ENCODE peak calls at places on chromosomes 3 and 15, in ten cellular contexts. Y, C, N, B, T, S, H, Z, U and W are unnamed samples.

GRCh38 chr3:123279121-123279520 is 77.4 kb downstream of the SEC22A start:
- DNase-seq in Y (no peak), C (no peak), N (no peak), B (no peak), T (no peak), S (no peak), H (no peak), Z (no peak), U (no peak), W (peak; percentile 35)

GRCh38 chr3:17302170-17302569 is 417.4 kb downstream of the PLCL2 start:
- DNase-seq in Y (no peak), C (no peak), N (no peak), B (no peak), T (no peak), S (no peak), H (no peak), Z (no peak), U (no peak), W (no peak)

GRCh38 chr3:13160619-13161018 is 87.4 kb upstream of the IQSEC1 start:
- DNase-seq in Y (no peak), C (no peak), N (no peak), B (no peak), T (no peak), S (no peak), H (no peak), Z (no peak), U (no peak), W (no peak)

GRCh38 chr3:29156071-29156715 is 124.7 kb upstream of the RBMS3 start:
- DNase-seq in Y (no peak), C (peak; percentile 60), N (no peak), B (no peak), T (no peak), S (no peak), H (no peak), Z (peak; percentile 82), U (no peak), W (peak; percentile 71)

GRCh38 chr3:42526616-42527367 is 24.3 kb downstream of the VIPR1 start:
- DNase-seq in Y (no peak), C (peak; percentile 27), N (no peak), B (peak; percentile 71), T (no peak), S (no peak), H (no peak), Z (peak; percentile 35), U (no peak), W (peak; percentile 63)

GRCh38 chr3:16484216-16484615 is 29.3 kb downstream of the RFTN1 start:
- DNase-seq in Y (no peak), C (no peak), N (no peak), B (no peak), T (peak; percentile 96), S (peak; percentile 89), H (no peak), Z (no peak), U (no peak), W (no peak)

GRCh38 chr3:47578691-47579632 is at the start of gene CSPG5:
- DNase-seq in Y (peak; percentile 37), C (peak; percentile 73), N (no peak), B (peak; percentile 32), T (no peak), S (no peak), H (peak; percentile 28), Z (peak; percentile 85), U (peak; percentile 36), W (peak; percentile 78)

GRCh38 chr3:58492385-58492970 is 582 bp downstream of the KCTD6 start:
- DNase-seq in Y (no peak), C (no peak), N (no peak), B (peak; percentile 33), T (no peak), S (no peak), H (no peak), Z (no peak), U (no peak), W (peak; percentile 53)

GRCh38 chr3:186760141-186760813 is 23.1 kb upstream of the EIF4A2 start:
- DNase-seq in Y (no peak), C (no peak), N (no peak), B (no peak), T (no peak), S (no peak), H (no peak), Z (no peak), U (no peak), W (no peak)

GRCh38 chr3:161548301-161548700 is 51.7 kb downstream of the OTOL1 start:
- DNase-seq in Y (no peak), C (no peak), N (no peak), B (no peak), T (no peak), S (no peak), H (no peak), Z (no peak), U (no peak), W (no peak)

GRCh38 chr3:194308635-194309213 is 42.4 kb downstream of the CPN2 start:
- DNase-seq in Y (no peak), C (no peak), N (no peak), B (no peak), T (no peak), S (no peak), H (no peak), Z (no peak), U (no peak), W (peak; percentile 24)

GRCh38 chr15:39579487-39580116 is 1.3 kb upstream of the THBS1 start:
- DNase-seq in Y (peak; percentile 69), C (peak; percentile 92), N (peak; percentile 90), B (no peak), T (peak; percentile 91), S (peak; percentile 88), H (no peak), Z (peak; percentile 87), U (peak; percentile 51), W (peak; percentile 95)
- H3K4me3 ChIP-seq in Y (peak overlapping the region; percentile 65), C (peak overlapping the region; percentile 40), N (peak overlapping the region; percentile 61), B (no peak overlapping the region), T (peak overlapping the region; percentile 56), S (peak overlapping the region; percentile 45), H (no peak overlapping the region), Z (peak overlapping the region; percentile 76), U (peak overlapping the region; percentile 71), W (peak overlapping the region; percentile 84)

DNA sequence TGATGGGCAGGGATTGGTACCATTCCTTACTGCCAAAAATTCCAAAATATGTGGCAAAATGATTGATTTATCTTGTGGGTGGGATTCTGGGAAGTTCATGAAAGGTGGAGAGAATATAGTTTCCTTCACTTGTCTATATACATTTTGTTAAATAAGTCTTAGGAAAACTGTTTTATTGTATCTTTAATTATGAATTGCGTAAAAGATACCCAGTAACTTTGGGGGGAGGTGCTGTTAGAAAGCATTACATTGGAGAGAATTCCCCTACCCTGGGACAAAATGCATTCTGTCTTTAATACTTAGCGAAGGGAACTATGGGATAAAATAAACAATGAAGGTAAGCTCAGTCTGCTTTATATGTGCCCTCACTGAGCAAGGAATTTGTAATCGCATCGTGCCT is 4.6 kb downstream of the SETD5 start:
- DNase-seq in Y (no peak), C (no peak), N (no peak), B (no peak), T (no peak), S (no peak), H (no peak), Z (peak; percentile 11), U (no peak), W (no peak)
- H3K4me3 ChIP-seq in Y (peak overlapping the region; percentile 96), C (no peak overlapping the region), N (no peak overlapping the region), B (peak overlapping the region; percentile 86), T (no peak overlapping the region), S (peak overlapping the region; percentile 84), H (peak overlapping the region; percentile 97), Z (peak overlapping the region; percentile 94), U (no peak overlapping the region), W (peak overlapping the region; percentile 88)

DNA sequence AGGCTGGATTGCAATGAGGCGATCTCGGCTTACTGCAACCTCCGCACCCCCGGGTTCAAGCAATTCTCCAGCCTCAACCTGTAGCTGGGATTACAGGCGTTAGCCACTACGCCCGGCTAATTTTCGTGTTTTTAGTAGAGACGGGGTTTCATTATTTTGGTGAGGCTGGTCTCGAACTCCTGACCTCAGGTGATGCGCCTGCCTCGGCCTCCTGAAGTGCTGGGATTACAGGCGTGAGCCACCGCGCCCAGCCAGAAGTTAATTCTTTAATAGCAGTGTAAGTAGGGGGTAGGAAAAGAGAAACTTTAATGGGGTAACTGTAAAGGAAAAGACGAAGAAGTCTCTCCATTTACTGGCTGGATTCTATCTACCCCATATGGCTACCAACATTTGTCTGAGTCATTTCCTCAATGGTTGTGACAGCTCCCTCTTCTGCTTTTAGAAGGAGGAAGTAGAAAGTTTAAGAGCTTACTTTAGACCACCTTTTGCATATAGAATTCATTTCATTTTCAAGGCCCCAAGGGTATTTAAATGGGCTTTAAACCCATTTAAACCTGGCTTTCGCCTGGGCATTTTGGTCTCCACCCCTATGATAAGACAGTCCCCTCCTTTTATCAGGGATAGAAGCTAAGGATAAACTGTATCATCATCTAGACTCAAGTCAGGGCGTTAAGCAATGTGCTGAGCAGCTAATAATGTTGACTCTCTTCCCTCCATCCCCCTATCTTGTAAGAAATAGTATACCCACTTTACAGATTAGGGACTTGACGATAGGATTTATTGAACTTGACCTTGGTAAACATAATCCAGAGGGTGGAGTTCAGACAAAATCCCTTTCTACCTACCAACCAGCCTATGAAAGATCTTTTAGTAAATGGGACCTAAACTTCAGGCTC is 1.1 kb upstream of the CDV3 start:
- DNase-seq in Y (no peak), C (no peak), N (peak; percentile 54), B (peak; percentile 94), T (peak; percentile 66), S (peak; percentile 51), H (no peak), Z (no peak), U (no peak), W (no peak)
- H3K4me3 ChIP-seq in Y (peak overlapping the region; percentile 57), C (peak overlapping the region; percentile 12), N (peak overlapping the region; percentile 42), B (peak overlapping the region; percentile 61), T (peak overlapping the region; percentile 15), S (peak overlapping the region; percentile 50), H (peak overlapping the region; percentile 81), Z (peak overlapping the region; percentile 28), U (peak overlapping the region; percentile 46), W (peak overlapping the region; percentile 69)

GRCh38 chr15:37112171-37112570 is 11.8 kb upstream of the MEIS2 start:
- DNase-seq in Y (no peak), C (no peak), N (no peak), B (no peak), T (peak; percentile 81), S (no peak), H (no peak), Z (no peak), U (no peak), W (no peak)

GRCh38 chr15:37109151-37109912 is 9.0 kb upstream of the MEIS2 start:
- DNase-seq in Y (no peak), C (no peak), N (no peak), B (no peak), T (no peak), S (no peak), H (no peak), Z (peak; percentile 72), U (no peak), W (peak; percentile 82)

GRCh38 chr15:37112963-37113362 is 12.6 kb upstream of the MEIS2 start:
- DNase-seq in Y (no peak), C (no peak), N (no peak), B (no peak), T (no peak), S (no peak), H (no peak), Z (no peak), U (no peak), W (no peak)

GRCh38 chr15:37109952-37110630 is 9.7 kb upstream of the MEIS2 start:
- DNase-seq in Y (peak; percentile 64), C (peak; percentile 83), N (peak; percentile 74), B (no peak), T (peak; percentile 65), S (no peak), H (no peak), Z (peak; percentile 75), U (peak; percentile 69), W (peak; percentile 81)

DNA sequence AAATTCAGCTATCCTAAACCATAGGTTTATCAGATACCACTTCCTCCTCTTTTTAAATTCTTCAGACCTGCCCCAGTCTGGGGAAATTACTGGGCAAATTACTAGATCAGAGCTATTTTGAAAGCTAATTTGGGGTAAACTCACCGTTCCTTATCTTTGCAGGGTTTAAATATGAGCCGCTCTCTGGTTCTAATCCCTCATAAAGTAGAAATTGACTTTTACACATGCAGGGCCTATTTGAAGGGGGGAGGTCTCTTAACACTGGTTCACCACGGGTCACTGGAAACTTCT is 11.0 kb upstream of the MEIS2 start:
- DNase-seq in Y (no peak), C (no peak), N (no peak), B (no peak), T (no peak), S (no peak), H (no peak), Z (no peak), U (no peak), W (no peak)
- H3K4me3 ChIP-seq in Y (no peak overlapping the region), C (peak overlapping the region; percentile 98), N (peak overlapping the region; percentile 49), B (no peak overlapping the region), T (peak overlapping the region; percentile 51), S (no peak overlapping the region), H (no peak overlapping the region), Z (no peak overlapping the region), U (peak overlapping the region; percentile 56), W (peak overlapping the region; percentile 82)